ENCODE peak calls at places on chromosome 20, in eight cellular contexts. K is Calu3; G is hypothalamus; C is stimulated activated CD8-positive, alpha-beta memory T cell treated with anti-CD3 and anti-CD28 coated beads, Interleukin-4, amount 100 ng/mL, for 24 hours; R is non-pigmented ciliary epithelial cell; E is anterior cingulate cortex; L is GM10248; F is astrocyte of the cerebellum. O is an unnamed sample.
A peak's percentile ranks its signal among the peaks of the same experiment; 100 is the strongest.

GRCh38 chr20:13006825-13007224 is 1.9 kb upstream of the SPTLC3 start:
- DNase-seq in K (no peak), G (no peak), C (no peak), R (no peak), E (no peak), L (no peak), F (no peak), O (no peak)

GRCh38 chr20:62381202-62381797 is 5.6 kb upstream of the RPS21 start:
- DNase-seq in K (no peak), G (no peak), C (no peak), R (no peak), E (no peak), L (no peak), F (no peak), O (no peak)

GRCh38 chr20:9375221-9375681 is 139.1 kb upstream of the LAMP5 start:
- DNase-seq in K (no peak), G (no peak), C (no peak), R (no peak), E (no peak), L (no peak), F (no peak), O (no peak)

GRCh38 chr20:62159835-62160234 is 16.3 kb downstream of the SS18L1 start:
- DNase-seq in K (peak; percentile 72), G (no peak), C (peak; percentile 49), R (no peak), E (no peak), L (peak; percentile 84), F (no peak), O (no peak)

GRCh38 chr20:60057866-60058807 is 99.9 kb downstream of the CDH26 start:
- DNase-seq in K (no peak), G (no peak), C (no peak), R (no peak), E (peak; percentile 20), L (peak; percentile 32), F (peak; percentile 41), O (no peak)

GRCh38 chr20:59403261-59403961 is 103.0 kb downstream of the EDN3 start:
- DNase-seq in K (peak; percentile 77), G (peak; percentile 12), C (peak; percentile 68), R (no peak), E (no peak), L (peak; percentile 82), F (no peak), O (no peak)

GRCh38 chr20:50298554-50299324 is 108.1 kb downstream of the CEBPB start:
- DNase-seq in K (no peak), G (no peak), C (no peak), R (no peak), E (no peak), L (no peak), F (no peak), O (no peak)

GRCh38 chr20:50695144-50695872 is 4.0 kb upstream of the RIPOR3 start:
- DNase-seq in K (no peak), G (no peak), C (no peak), R (no peak), E (no peak), L (no peak), F (no peak), O (no peak)

GRCh38 chr20:59832406-59833156 is 100.9 kb downstream of the SYCP2 start:
- DNase-seq in K (no peak), G (no peak), C (no peak), R (no peak), E (no peak), L (peak; percentile 6), F (no peak), O (no peak)

GRCh38 chr20:59010321-59010994 is 3.4 kb upstream of the CTSZ start:
- DNase-seq in K (no peak), G (no peak), C (no peak), R (no peak), E (no peak), L (no peak), F (no peak), O (no peak)

GRCh38 chr20:41394931-41395668 is 28.5 kb upstream of the EMILIN3 start:
- DNase-seq in K (no peak), G (no peak), C (no peak), R (no peak), E (no peak), L (no peak), F (no peak), O (no peak)

GRCh38 chr20:53365676-53366075 is 228.0 kb downstream of the ZNF217 start:
- DNase-seq in K (no peak), G (no peak), C (no peak), R (no peak), E (no peak), L (no peak), F (no peak), O (no peak)

GRCh38 chr20:14434379-14435136 is 97.1 kb upstream of the FLRT3 start:
- DNase-seq in K (no peak), G (no peak), C (no peak), R (no peak), E (no peak), L (no peak), F (no peak), O (no peak)

GRCh38 chr20:5910192-5910591 is 40.1 kb downstream of the TRMT6 start:
- DNase-seq in K (no peak), G (no peak), C (no peak), R (no peak), E (no peak), L (no peak), F (no peak), O (no peak)

GRCh38 chr20:58665606-58666005 is 14.5 kb downstream of the STX16 start:
- DNase-seq in K (no peak), G (no peak), C (no peak), R (no peak), E (no peak), L (no peak), F (no peak), O (no peak)

GRCh38 chr20:24996449-24997195 is 4.1 kb upstream of the APMAP start:
- DNase-seq in K (no peak), G (no peak), C (no peak), R (no peak), E (no peak), L (no peak), F (no peak), O (no peak)

GRCh38 chr20:23091741-23092408 is 5.8 kb upstream of the CD93 start:
- DNase-seq in K (no peak), G (no peak), C (no peak), R (no peak), E (no peak), L (no peak), F (peak; percentile 8), O (no peak)

GRCh38 chr20:7843613-7844012 is 96.6 kb downstream of the HAO1 start:
- DNase-seq in K (no peak), G (no peak), C (no peak), R (no peak), E (no peak), L (no peak), F (no peak), O (no peak)

GRCh38 chr20:63881451-63882226 is 13.3 kb upstream of the DNAJC5 start:
- DNase-seq in K (no peak), G (no peak), C (no peak), R (no peak), E (no peak), L (no peak), F (no peak), O (no peak)

GRCh38 chr20:59587570-59587969 is 16.8 kb upstream of the PHACTR3 start:
- DNase-seq in K (no peak), G (no peak), C (no peak), R (no peak), E (no peak), L (no peak), F (no peak), O (no peak)

GRCh38 chr20:61830241-61830930 is 235.3 kb downstream of the TAF4 start:
- DNase-seq in K (no peak), G (no peak), C (no peak), R (no peak), E (no peak), L (no peak), F (no peak), O (no peak)

GRCh38 chr20:58839474-58839874 is 11.2 kb downstream of the GNAS-AS1 start:
- DNase-seq in K (peak; percentile 44), G (no peak), C (no peak), R (no peak), E (peak; percentile 4), L (no peak), F (no peak), O (no peak)

GRCh38 chr20:1377984-1378742 is 14.7 kb downstream of the FKBP1A start:
- DNase-seq in K (peak; percentile 32), G (no peak), C (no peak), R (peak; percentile 41), E (no peak), L (no peak), F (no peak), O (no peak)